ENCODE peak calls at places on chromosome 13, in eight cellular contexts. B, S, C, H, D, Z, J and V are unnamed samples.

GRCh38 chr13:112894673-112895481 is 74.1 kb upstream of the MCF2L start:
- DNase-seq in Z (no peak), J (no peak), C (no peak), S (no peak), B (no peak), H (peak; percentile 48), D (peak; percentile 17), V (peak; percentile 43)

GRCh38 chr13:93603043-93603442 is 376.4 kb downstream of the GPC6 start:
- DNase-seq in H (no peak), B (peak; percentile 96), S (peak; percentile 86), C (no peak), Z (peak; percentile 90), J (peak; percentile 75), D (no peak), V (no peak)

GRCh38 chr13:62678039-62678438 is 1262.4 kb upstream of the PCDH20 start:
- DNase-seq in J (no peak), H (no peak), Z (no peak), S (no peak), B (no peak), D (no peak), C (no peak), V (no peak)

GRCh38 chr13:53170910-53171309 is 142.3 kb downstream of the OLFM4 start:
- DNase-seq in H (no peak), C (no peak), S (no peak), B (no peak), Z (no peak), J (no peak), D (no peak), V (no peak)

GRCh38 chr13:24284876-24285275 is 24.5 kb upstream of the C1QTNF9 start:
- DNase-seq in D (no peak), S (no peak), H (no peak), C (no peak), Z (no peak), J (no peak), B (no peak), V (no peak)

GRCh38 chr13:36530861-36531590 is 98.7 kb downstream of the CCNA1 start:
- DNase-seq in H (no peak), C (no peak), J (no peak), D (no peak), S (no peak), B (no peak), Z (no peak), V (no peak)

GRCh38 chr13:113791226-113791625 is 32.2 kb downstream of the TMEM255B start:
- DNase-seq in B (no peak), D (no peak), J (no peak), C (no peak), S (no peak), H (no peak), Z (no peak), V (peak; percentile 34)

GRCh38 chr13:112941349-112941748 is 27.7 kb upstream of the MCF2L start:
- DNase-seq in D (no peak), S (no peak), H (no peak), Z (no peak), C (no peak), J (no peak), B (no peak), V (no peak)

GRCh38 chr13:104114111-104114510 is 1047.9 kb upstream of the SLC10A2 start:
- DNase-seq in C (no peak), B (peak; percentile 5), J (no peak), D (no peak), Z (no peak), H (no peak), S (no peak), V (no peak)

GRCh38 chr13:83620535-83621220 is 261.6 kb downstream of the SLITRK1 start:
- DNase-seq in B (peak; percentile 73), J (peak; percentile 45), H (no peak), C (no peak), S (peak; percentile 68), Z (no peak), D (no peak), V (no peak)

GRCh38 chr13:110327036-110327790 is 20.1 kb downstream of the COL4A2 start:
- DNase-seq in H (no peak), D (no peak), J (peak; percentile 85), S (no peak), Z (no peak), B (peak; percentile 67), C (no peak), V (no peak)

GRCh38 chr13:98821372-98822237 is 69.1 kb upstream of the SLC15A1 start:
- DNase-seq in D (no peak), Z (peak; percentile 40), C (no peak), B (peak; percentile 78), J (peak; percentile 60), S (no peak), H (no peak), V (no peak)

GRCh38 chr13:39484506-39485313 is 118.3 kb downstream of the LHFPL6 start:
- DNase-seq in D (no peak), Z (peak; percentile 39), S (peak; percentile 42), C (no peak), B (peak; percentile 55), H (no peak), J (peak; percentile 82), V (no peak)

GRCh38 chr13:27170521-27171243 is 929 bp downstream of the USP12 start:
- DNase-seq in C (peak; percentile 71), H (peak; percentile 80), B (peak; percentile 52), S (no peak), J (peak; percentile 71), D (peak; percentile 36), Z (no peak), V (no peak)

GRCh38 chr13:26425439-26426358 is 131.8 kb upstream of the WASF3 start:
- DNase-seq in Z (no peak), C (no peak), H (no peak), J (peak; percentile 8), S (no peak), B (peak; percentile 5), D (no peak), V (no peak)

GRCh38 chr13:41864658-41865057 is 96.3 kb downstream of the VWA8 start:
- DNase-seq in H (no peak), J (no peak), D (no peak), Z (no peak), C (no peak), S (peak; percentile 17), B (no peak), V (peak; percentile 57)

GRCh38 chr13:100059827-100060226 is 29.1 kb upstream of the PCCA start:
- DNase-seq in J (no peak), H (no peak), Z (no peak), C (no peak), S (no peak), D (no peak), B (no peak), V (no peak)

DNA sequence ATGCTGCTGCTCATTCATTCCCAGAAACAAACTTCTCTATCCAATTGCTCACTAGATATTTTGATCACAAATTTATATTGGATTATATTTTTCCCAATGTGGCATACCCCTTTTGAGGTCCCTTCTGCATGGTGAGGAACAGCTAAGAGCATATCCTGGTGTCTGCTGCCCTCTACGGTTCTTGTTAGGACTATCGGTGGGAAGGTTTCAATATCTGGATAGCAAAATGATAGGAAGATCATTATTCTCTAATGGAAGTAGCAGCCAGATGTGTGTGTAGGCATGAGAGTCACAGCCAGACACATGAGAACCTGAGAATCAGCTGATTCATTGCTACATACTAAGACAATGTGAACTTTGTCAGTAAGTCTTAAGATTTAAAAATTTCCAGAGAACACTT is 1422.4 kb upstream of the MIR17HG start:
- DNase-seq in J (peak; percentile 43), S (peak; percentile 45), C (no peak), B (no peak), D (no peak), Z (no peak), H (peak; percentile 37), V (no peak)
- TF ChIP-seq CTCF in J (peak; percentile 61), S (peak; percentile 58), C (peak; percentile 63), B (no peak), D (peak; percentile 31), Z (no peak), H (peak; percentile 36), V (no peak)

GRCh38 chr13:72693832-72694231 is 33.6 kb downstream of the MZT1 start:
- DNase-seq in S (no peak), B (no peak), C (no peak), Z (no peak), D (no peak), H (no peak), J (no peak), V (no peak)

GRCh38 chr13:72692884-72693514 is 34.4 kb downstream of the MZT1 start:
- DNase-seq in J (no peak), D (no peak), Z (no peak), C (no peak), B (no peak), H (no peak), S (no peak), V (no peak)

GRCh38 chr13:72698164-72698563 is 29.3 kb downstream of the MZT1 start:
- DNase-seq in C (no peak), D (no peak), S (no peak), Z (no peak), B (no peak), J (no peak), H (no peak), V (no peak)

GRCh38 chr13:72694314-72694713 is 33.1 kb downstream of the MZT1 start:
- DNase-seq in Z (no peak), S (no peak), H (no peak), B (no peak), D (no peak), J (no peak), C (no peak), V (no peak)

DNA sequence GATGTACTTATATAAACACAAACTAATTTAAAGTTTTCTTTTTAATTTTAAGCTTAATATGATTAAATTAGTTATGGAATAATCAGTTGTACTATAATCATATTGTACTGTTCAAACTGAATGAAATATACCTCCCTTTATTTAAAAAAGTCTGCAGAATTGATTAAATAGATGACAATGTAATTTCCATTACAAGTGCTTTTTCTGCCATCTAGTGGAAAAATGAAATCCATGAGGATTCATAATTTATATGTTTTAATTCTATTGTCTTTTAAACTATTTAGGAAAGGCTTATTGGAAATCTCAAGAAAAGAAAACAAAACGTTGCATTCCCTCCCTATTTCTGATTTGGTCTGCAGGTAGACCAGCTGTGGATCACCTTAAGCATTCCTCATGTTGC is 30.8 kb downstream of the MZT1 start:
- DNase-seq in B (peak; percentile 10), J (peak; percentile 43), H (no peak), Z (no peak), S (no peak), C (no peak), D (no peak), V (no peak)
- TF ChIP-seq CTCF in B (peak; percentile 11), J (peak; percentile 17), H (no peak), Z (peak; percentile 16), S (peak; percentile 28), C (peak; percentile 63), D (peak; percentile 51), V (peak; percentile 32)

GRCh38 chr13:45925151-45925550 is 73.6 kb upstream of the SIAH3 start:
- DNase-seq in J (no peak), H (no peak), C (no peak), Z (no peak), D (no peak), S (no peak), B (no peak), V (no peak)
- TF ChIP-seq CTCF in J (peak; percentile 18), H (no peak), C (no peak), Z (no peak), D (no peak), S (no peak), B (no peak), V (peak; percentile 27)

DNA sequence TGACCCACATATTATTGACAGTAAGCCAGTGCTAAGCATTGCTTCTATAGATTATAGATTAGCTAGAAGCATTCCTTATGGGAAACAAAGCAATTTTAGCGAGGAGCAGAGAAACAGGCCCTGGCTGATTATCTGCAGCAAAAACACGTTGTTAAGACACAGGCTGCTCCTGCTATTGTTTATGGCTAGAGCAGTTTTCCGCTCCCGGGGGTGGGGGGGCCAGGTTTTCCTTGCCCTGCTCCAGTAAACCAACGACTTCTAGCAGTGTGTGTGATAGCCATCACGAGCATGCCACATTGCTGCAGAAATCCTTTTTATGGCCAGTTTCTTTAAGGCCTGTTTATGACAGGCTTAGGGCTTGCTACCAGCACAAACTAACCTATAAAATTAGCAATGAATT is 18.5 kb upstream of the IL17D start:
- DNase-seq in J (no peak), B (no peak), D (no peak), H (peak; percentile 41), C (no peak), Z (no peak), S (no peak), V (no peak)
- TF ChIP-seq CTCF in J (no peak), B (no peak), D (no peak), H (no peak), C (no peak), Z (no peak), S (no peak), V (no peak)